ENCODE peak calls at places on chromosomes 2 and 18, in seven cellular contexts. S, D, A, P, L, B and R are unnamed samples.

GRCh38 chr2:208369091-208369490 is 37.5 kb upstream of the PTH2R start:
- DNase-seq in L (no peak), D (no peak), B (no peak), S (no peak), A (no peak), P (no peak), R (no peak)

GRCh38 chr2:69054431-69054830 is 41.5 kb downstream of the ANTXR1 start:
- DNase-seq in D (no peak), S (no peak), A (no peak), L (no peak), B (no peak), P (peak; percentile 17), R (no peak)

GRCh38 chr2:130376433-130377293 is 20.8 kb downstream of the PTPN18 start:
- DNase-seq in P (peak; percentile 89), L (no peak), B (peak; percentile 67), D (no peak), A (no peak), S (no peak), R (no peak)

GRCh38 chr2:156156580-156156979 is 175.9 kb downstream of the NR4A2 start:
- DNase-seq in A (no peak), P (no peak), L (no peak), B (no peak), D (no peak), S (no peak), R (no peak)

GRCh38 chr18:61964616-61965015 is 71.8 kb upstream of the RNF152 start:
- DNase-seq in D (no peak), P (no peak), B (no peak), S (no peak), A (no peak), L (no peak), R (no peak)

GRCh38 chr2:112065966-112066365 is 10.9 kb downstream of the TMEM87B start:
- DNase-seq in D (no peak), A (no peak), S (no peak), P (no peak), B (no peak), L (no peak), R (no peak)

GRCh38 chr18:63126134-63127067 is 193.2 kb downstream of the BCL2 start:
- DNase-seq in B (no peak), P (no peak), L (no peak), A (no peak), S (no peak), D (no peak), R (no peak)

GRCh38 chr2:127640082-127641072 is 5.6 kb upstream of the GPR17 start:
- DNase-seq in B (no peak), P (no peak), S (no peak), D (no peak), A (no peak), L (peak; percentile 84), R (no peak)

GRCh38 chr2:130391872-130392670 is 36.2 kb downstream of the PTPN18 start:
- DNase-seq in S (no peak), B (peak; percentile 77), P (no peak), D (no peak), A (no peak), L (no peak), R (peak; percentile 54)

GRCh38 chr2:102009557-102009956 is 17.8 kb downstream of the IL1R2 start:
- DNase-seq in B (no peak), A (no peak), P (no peak), D (no peak), L (no peak), S (no peak), R (no peak)

GRCh38 chr2:171479154-171479814 is 43.0 kb upstream of the CYBRD1 start:
- DNase-seq in A (no peak), P (peak; percentile 47), B (no peak), D (no peak), S (no peak), L (no peak), R (no peak)

GRCh38 chr2:174546519-174547506 is 50.8 kb downstream of the WIPF1 start:
- DNase-seq in S (no peak), A (no peak), B (no peak), L (no peak), D (peak; percentile 29), P (no peak), R (no peak)

GRCh38 chr18:62282188-62282629 is 42.9 kb upstream of the TNFRSF11A start:
- DNase-seq in S (no peak), L (no peak), D (no peak), A (no peak), B (no peak), P (no peak), R (no peak)

GRCh38 chr2:96205888-96206287 is 2.7 kb downstream of the STARD7 start:
- DNase-seq in A (no peak), L (no peak), B (no peak), D (no peak), P (no peak), S (no peak), R (no peak)

GRCh38 chr2:197514754-197515153 is 1.1 kb upstream of the MOB4 start:
- DNase-seq in S (no peak), D (no peak), A (no peak), L (no peak), B (no peak), P (no peak), R (no peak)

GRCh38 chr18:44708451-44709083 is 27.9 kb downstream of the SETBP1 start:
- DNase-seq in A (no peak), D (no peak), S (no peak), B (no peak), L (no peak), P (no peak), R (peak; percentile 69)

DNA sequence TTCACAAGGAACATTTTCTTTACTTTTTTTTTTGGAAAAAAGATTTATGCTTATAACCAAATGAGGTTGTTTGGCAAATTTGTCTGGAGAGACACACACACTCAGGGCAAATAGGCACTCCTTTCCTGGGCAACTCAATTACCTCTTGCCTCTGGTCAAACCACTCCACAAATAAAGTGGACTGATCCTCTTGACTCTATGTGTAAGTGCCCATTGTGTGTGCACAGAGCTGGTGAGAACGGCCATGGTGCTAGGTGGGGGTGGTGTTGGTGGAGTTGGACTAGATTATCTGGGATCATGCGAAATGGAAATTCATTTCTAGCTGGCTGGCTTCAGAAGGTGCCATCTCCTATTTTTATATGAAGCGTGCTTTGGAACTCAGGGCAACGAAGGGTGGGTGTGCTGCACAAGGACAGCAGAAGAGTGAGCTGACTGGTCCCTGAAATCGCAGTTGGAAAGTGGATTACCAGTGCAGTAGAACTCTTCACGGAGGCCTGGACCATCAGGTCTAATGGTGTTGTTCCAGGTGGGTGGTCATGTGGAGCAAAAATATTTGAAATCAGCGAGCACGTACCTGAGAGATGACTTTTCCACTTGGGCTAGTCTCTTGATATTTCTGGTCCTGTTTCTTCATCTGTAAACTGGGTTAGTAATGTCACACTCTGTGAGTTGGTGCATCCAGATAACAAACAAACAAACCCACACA is 149.9 kb downstream of the RPIA start:
- DNase-seq in S (no peak), P (no peak), D (no peak), B (no peak), A (no peak), L (no peak), R (no peak)
- TF ChIP-seq POLR2A in S (no peak), P (no peak), D (no peak), B (no peak), A (no peak), L (no peak), R (no peak)

DNA sequence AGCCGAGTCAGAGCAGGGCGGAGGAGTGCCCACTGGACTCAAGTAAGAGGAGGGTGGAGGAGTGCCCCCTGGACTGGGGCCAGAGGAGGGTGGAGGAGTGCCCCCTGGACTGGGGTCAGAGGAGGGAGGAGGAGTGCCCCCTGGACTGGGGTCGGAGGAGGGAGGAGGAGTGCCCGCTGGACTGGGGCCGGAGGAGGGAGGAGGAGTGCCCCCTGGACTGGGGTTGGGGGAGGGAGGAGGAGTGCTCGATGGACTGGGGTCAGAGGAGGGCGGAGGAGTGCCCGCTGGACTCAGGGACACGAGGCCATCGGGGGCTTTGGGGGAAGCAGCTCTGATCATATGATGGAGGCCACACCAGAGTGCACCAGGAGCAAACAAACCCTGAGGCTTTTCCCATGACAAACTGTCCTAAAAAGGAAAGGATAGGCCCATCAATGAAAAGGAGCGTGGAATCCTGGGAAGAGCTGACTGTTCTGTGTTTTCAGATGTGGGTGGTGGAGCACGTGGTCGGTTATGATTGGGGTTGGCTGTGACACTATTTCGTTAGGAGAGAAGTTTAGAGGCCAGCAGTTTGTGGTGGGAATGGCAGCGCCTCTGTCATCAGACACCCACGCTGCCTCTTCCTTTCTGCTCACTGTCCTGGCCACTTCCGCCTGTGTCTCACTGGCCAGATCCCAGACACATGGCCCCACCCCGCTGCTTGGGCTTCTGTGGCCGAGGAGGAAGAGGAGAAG is 24.5 kb upstream of the HPCAL1 start:
- DNase-seq in A (peak; percentile 44), B (peak; percentile 94), D (no peak), S (no peak), L (peak; percentile 74), P (no peak), R (peak; percentile 70)
- TF ChIP-seq POLR2A in A (no peak), B (no peak), D (no peak), S (no peak), L (no peak), P (no peak), R (no peak)

GRCh38 chr2:73176881-73177644 is 25.3 kb upstream of the NOTO start:
- DNase-seq in D (peak; percentile 57), A (peak; percentile 86), L (peak; percentile 96), B (peak; percentile 98), P (no peak), S (peak; percentile 95), R (peak; percentile 95)
- TF ChIP-seq POLR2A in D (no peak), A (no peak), L (no peak), B (no peak), P (no peak), S (peak; percentile 18), R (no peak)

GRCh38 chr2:43631918-43632317 is 5.1 kb upstream of the PLEKHH2 start:
- DNase-seq in D (no peak), L (no peak), B (peak; percentile 62), P (no peak), A (no peak), S (no peak), R (no peak)

GRCh38 chr2:43634604-43635306 is 2.3 kb upstream of the PLEKHH2 start:
- DNase-seq in D (no peak), A (no peak), B (no peak), L (no peak), P (no peak), S (peak; percentile 35), R (no peak)

GRCh38 chr2:43636616-43637015 is 444 bp upstream of the PLEKHH2 start:
- DNase-seq in D (no peak), P (no peak), A (no peak), S (no peak), L (peak; percentile 47), B (no peak), R (no peak)

GRCh38 chr2:43642363-43642762 is 5.3 kb downstream of the PLEKHH2 start:
- DNase-seq in B (no peak), S (no peak), L (no peak), P (no peak), A (no peak), D (no peak), R (no peak)

DNA sequence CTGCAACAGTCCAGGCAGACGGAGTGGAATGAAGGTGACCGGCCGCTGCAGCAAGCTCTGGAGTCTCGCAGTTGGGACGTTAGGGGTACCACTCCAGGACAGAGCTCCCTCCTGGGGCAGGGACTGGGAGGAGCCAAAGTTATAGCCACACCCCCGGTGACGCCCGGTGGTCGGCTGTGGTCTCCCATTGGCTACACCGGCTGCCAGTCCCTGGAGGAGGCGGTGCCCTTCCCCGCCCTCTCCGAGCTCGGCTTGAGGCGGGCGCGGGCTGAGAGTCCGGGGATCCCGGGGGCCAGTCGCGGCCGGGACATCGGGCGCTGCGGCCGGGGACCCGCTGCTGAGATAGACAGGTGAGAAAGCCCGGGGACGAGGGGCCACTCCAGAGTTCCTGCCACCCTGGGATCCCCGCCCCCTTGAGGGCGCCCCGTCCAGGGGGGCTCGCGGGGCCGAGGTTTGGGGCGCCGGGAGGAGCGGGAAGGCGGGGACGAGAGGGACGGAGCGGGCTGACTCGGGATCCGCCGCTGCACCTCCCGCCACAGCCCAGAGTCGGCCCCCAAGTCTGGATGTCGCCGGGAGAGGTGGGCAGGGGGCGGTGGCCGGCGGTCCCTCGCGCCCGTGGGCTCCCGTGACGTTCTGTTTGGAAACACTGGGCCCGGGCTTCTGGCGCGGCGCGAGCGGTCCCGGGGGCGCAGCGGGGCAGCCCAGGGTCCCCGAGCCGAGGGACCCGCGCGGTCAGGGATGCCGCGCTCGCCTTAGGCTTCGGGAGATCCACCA is at the start of gene PLEKHH2:
- DNase-seq in A (peak; percentile 83), P (peak; percentile 19), L (peak; percentile 94), B (peak; percentile 98), S (peak; percentile 94), D (peak; percentile 71), R (peak; percentile 97)
- TF ChIP-seq POLR2A in A (peak; percentile 69), P (no peak), L (no peak), B (peak; percentile 41), S (no peak), D (no peak), R (peak; percentile 87)